ENCODE peak calls at places on chromosomes 2 and 18, in ten cellular contexts. Y, M, U, C, N, B, H, K, E and W are unnamed samples.
A peak's percentile ranks its signal among the peaks of the same experiment; 100 is the strongest.

GRCh38 chr2:128250409-128251025 is 68.2 kb downstream of the HS6ST1 start:
- DNase-seq in N (no peak), C (peak; percentile 2), H (no peak), E (peak; percentile 43), U (no peak), M (no peak), Y (no peak), K (peak; percentile 10), B (no peak), W (no peak)

GRCh38 chr2:164439885-164440284 is 181.4 kb downstream of the GRB14 start:
- DNase-seq in Y (no peak), H (no peak), K (no peak), C (no peak), U (no peak), N (no peak), E (no peak), M (no peak), B (no peak), W (no peak)

GRCh38 chr18:61888622-61889021 is 4.2 kb downstream of the RNF152 start:
- DNase-seq in B (no peak), H (no peak), U (no peak), Y (no peak), N (no peak), E (no peak), M (no peak), K (no peak), C (no peak), W (no peak)

GRCh38 chr2:188770296-188770695 is 203.9 kb upstream of the COL3A1 start:
- DNase-seq in Y (no peak), K (no peak), N (no peak), C (no peak), H (no peak), U (no peak), E (no peak), M (no peak), B (no peak), W (no peak)

GRCh38 chr2:123762221-123762620 is 262.9 kb upstream of the CNTNAP5 start:
- DNase-seq in M (no peak), Y (no peak), K (no peak), N (no peak), E (no peak), C (no peak), U (no peak), H (no peak), B (no peak), W (no peak)

GRCh38 chr2:43754180-43754579 is 19.7 kb upstream of the DYNC2LI1 start:
- DNase-seq in E (no peak), N (no peak), Y (no peak), K (no peak), M (no peak), U (no peak), C (no peak), B (no peak), H (no peak), W (no peak)

GRCh38 chr2:84846732-84847131 is 34.2 kb downstream of the TRABD2A start:
- DNase-seq in M (no peak), B (no peak), E (no peak), C (no peak), H (no peak), Y (no peak), N (peak; percentile 8), K (no peak), U (no peak), W (no peak)

GRCh38 chr2:196336206-196336605 is 164.8 kb upstream of the STK17B start:
- DNase-seq in M (no peak), C (no peak), U (no peak), Y (no peak), B (no peak), N (no peak), E (peak; percentile 35), K (no peak), H (no peak), W (no peak)

GRCh38 chr2:183149489-183149888 is 25.2 kb downstream of the NUP35 start:
- DNase-seq in U (no peak), Y (no peak), C (no peak), E (peak; percentile 84), M (peak; percentile 17), N (peak; percentile 73), K (no peak), H (no peak), B (peak; percentile 52), W (no peak)

GRCh38 chr2:189602233-189602632 is 21.6 kb upstream of the SLC40A1 start:
- DNase-seq in Y (no peak), K (no peak), U (no peak), H (no peak), C (no peak), B (no peak), N (no peak), M (no peak), E (no peak), W (no peak)

GRCh38 chr2:105796131-105796638 is 51.5 kb downstream of the NCK2 start:
- DNase-seq in N (peak; percentile 33), C (no peak), U (no peak), M (no peak), Y (peak; percentile 98), E (no peak), H (peak; percentile 61), B (no peak), K (no peak), W (peak; percentile 88)

GRCh38 chr2:40244251-40245010 is 207.5 kb downstream of the SLC8A1 start:
- DNase-seq in M (no peak), Y (peak; percentile 56), C (peak; percentile 47), N (peak; percentile 79), U (peak; percentile 48), K (peak; percentile 43), E (peak; percentile 83), H (no peak), B (peak; percentile 55), W (no peak)

GRCh38 chr2:26816893-26817292 is 31.0 kb downstream of the CENPA start:
- DNase-seq in U (no peak), E (peak; percentile 38), K (no peak), H (no peak), N (no peak), B (no peak), M (no peak), C (no peak), Y (peak; percentile 47), W (peak; percentile 9)

GRCh38 chr2:226601881-226602280 is 197.7 kb downstream of the IRS1 start:
- DNase-seq in K (no peak), B (peak; percentile 45), Y (no peak), C (no peak), N (no peak), E (no peak), M (no peak), U (no peak), H (no peak), W (peak; percentile 5)

GRCh38 chr18:35267161-35267651 is 22.8 kb downstream of the ZSCAN30 start:
- DNase-seq in Y (no peak), C (peak; percentile 80), E (no peak), U (peak; percentile 87), K (peak; percentile 93), N (peak; percentile 83), M (no peak), B (no peak), H (peak; percentile 72), W (no peak)

GRCh38 chr2:134432438-134432883 is 178.6 kb downstream of the MGAT5 start:
- DNase-seq in H (no peak), B (no peak), M (no peak), Y (no peak), C (peak; percentile 48), E (peak; percentile 48), U (no peak), K (no peak), N (no peak), W (no peak)

DNA sequence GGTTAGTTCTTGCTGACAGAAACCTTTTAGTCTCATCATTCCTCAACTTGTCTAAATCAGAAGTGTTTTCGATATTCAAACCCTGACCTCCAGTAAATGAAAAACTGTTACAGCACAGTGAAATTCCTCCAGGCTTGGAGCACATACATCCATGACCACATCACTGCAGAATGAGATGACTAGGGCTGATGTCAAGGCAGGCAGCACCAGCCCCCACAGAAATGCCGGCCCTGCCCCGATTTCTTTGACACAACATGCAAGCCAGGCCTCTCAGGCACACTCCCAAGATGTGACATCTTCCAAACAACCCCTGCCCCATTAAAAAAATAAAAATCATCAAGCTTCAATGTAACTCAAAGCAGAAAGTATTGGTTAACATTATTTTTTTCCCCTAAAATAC is 103.3 kb downstream of the CTAGE1 start:
- DNase-seq in U (no peak), H (no peak), Y (no peak), N (peak; percentile 91), M (peak; percentile 93), K (no peak), E (peak; percentile 51), C (no peak), B (peak; percentile 82), W (no peak)
- H3K4me3 ChIP-seq in U (no peak overlapping the region), H (no peak overlapping the region), Y (no peak overlapping the region), N (no peak overlapping the region), M (no peak overlapping the region), K (no peak overlapping the region), E (no peak overlapping the region), C (no peak overlapping the region), B (no peak overlapping the region), W (no peak overlapping the region)

DNA sequence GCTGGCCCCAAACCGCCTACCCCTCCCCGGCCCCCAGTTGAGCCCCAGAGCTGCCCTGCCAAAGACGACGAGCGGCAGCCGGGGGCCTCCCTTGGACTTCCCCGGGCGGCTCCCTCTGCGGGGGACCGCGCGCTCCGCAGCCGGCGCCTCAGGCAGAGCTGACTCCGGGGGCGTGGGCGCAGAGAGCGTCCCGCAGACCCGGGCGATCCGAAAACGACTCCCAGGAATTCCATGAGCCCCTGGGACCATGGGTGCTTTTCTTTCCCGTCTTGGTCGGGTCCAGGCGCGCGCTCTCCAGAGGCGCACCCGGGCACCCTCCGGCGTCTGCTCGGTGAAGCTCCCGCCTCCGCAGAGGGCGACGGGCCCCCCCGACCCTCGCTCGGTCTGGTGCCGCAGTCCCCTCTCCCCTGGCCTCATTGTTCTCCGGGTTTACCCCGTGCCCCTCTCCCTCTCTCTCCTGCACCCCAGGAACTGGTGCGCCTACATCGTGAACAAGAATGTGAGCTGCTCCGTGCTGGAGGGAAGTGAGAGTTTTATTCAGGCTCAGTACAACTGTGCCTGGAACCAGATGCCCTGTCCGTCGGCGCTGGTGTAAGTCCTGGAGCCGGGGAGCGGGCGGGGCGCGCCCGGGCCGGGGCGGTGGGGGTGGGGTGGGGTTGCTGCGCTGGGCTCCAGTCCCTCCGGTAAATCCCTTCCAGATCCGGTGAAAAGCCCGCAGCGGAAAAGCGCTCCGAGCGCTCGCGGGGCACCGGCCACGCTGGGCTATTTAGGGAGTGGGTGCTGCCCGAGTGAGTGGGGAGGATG is 737 bp downstream of the EMILIN2 start:
- DNase-seq in C (no peak), E (peak; percentile 63), H (no peak), U (peak; percentile 60), B (no peak), M (no peak), N (peak; percentile 62), K (no peak), Y (peak; percentile 67), W (no peak)
- H3K4me3 ChIP-seq in C (peak overlapping the region; percentile 51), E (peak overlapping the region; percentile 68), H (peak overlapping the region; percentile 46), U (peak overlapping the region; percentile 62), B (peak overlapping the region; percentile 68), M (peak overlapping the region; percentile 62), N (peak overlapping the region; percentile 71), K (no peak overlapping the region), Y (peak overlapping the region; percentile 73), W (no peak overlapping the region)

GRCh38 chr2:144512421-144513272 is 7.3 kb downstream of the ZEB2 start:
- DNase-seq in M (no peak), H (no peak), Y (no peak), K (no peak), U (no peak), E (no peak), B (no peak), N (no peak), C (no peak), W (no peak)
- H3K4me3 ChIP-seq in M (peak overlapping the region; percentile 1), H (no peak overlapping the region), Y (peak overlapping the region; percentile 69), K (peak overlapping the region; percentile 61), U (peak overlapping the region; percentile 70), E (no peak overlapping the region), B (peak overlapping the region; percentile 81), N (no peak overlapping the region), C (peak overlapping the region; percentile 70), W (no peak overlapping the region)

GRCh38 chr2:25251032-25251460 is 82.7 kb upstream of the POMC start:
- DNase-seq in U (no peak), C (no peak), H (peak; percentile 39), K (no peak), E (no peak), B (no peak), N (no peak), M (no peak), Y (peak; percentile 65), W (no peak)
- H3K4me3 ChIP-seq in U (peak overlapping the region; percentile 74), C (peak overlapping the region; percentile 62), H (peak overlapping the region; percentile 73), K (peak overlapping the region; percentile 51), E (peak overlapping the region; percentile 77), B (peak overlapping the region; percentile 42), N (peak overlapping the region; percentile 32), M (peak overlapping the region; percentile 29), Y (peak overlapping the region; percentile 76), W (peak overlapping the region; percentile 89)